ENCODE peak calls at places on chromosomes 6 and 20, in ten cellular contexts. One of them, this sample, is unnamed.
A peak's percentile ranks its signal among the peaks of the same experiment; 100 is the strongest.

GRCh38 chr20:57080796-57081195 is 185.6 kb downstream of the BMP7 start:
- DNase-seq in transverse colon: no peak
- DNase-seq in stomach: no peak
- DNase-seq in H1: no peak
- DNase-seq in esophagus muscularis mucosa: no peak
- DNase-seq in breast epithelium: no peak
- DNase-seq in spleen: no peak
- DNase-seq in HCT116: no peak
- DNase-seq in prostate gland: no peak
- DNase-seq in GM12892: no peak
- DNase-seq in this sample: no peak

GRCh38 chr20:9441948-9442347 is 72.4 kb upstream of the LAMP5 start:
- DNase-seq in prostate gland: no peak
- DNase-seq in breast epithelium: no peak
- DNase-seq in esophagus muscularis mucosa: no peak
- DNase-seq in GM12892: no peak
- DNase-seq in H1: no peak
- DNase-seq in spleen: no peak
- DNase-seq in stomach: no peak
- DNase-seq in HCT116: no peak
- DNase-seq in transverse colon: no peak
- DNase-seq in this sample: no peak

GRCh38 chr6:88513920-88514319 is 347.8 kb upstream of the CNR1 start:
- DNase-seq in esophagus muscularis mucosa: no peak
- DNase-seq in stomach: no peak
- DNase-seq in H1: peak; percentile 8
- DNase-seq in transverse colon: no peak
- DNase-seq in prostate gland: no peak
- DNase-seq in HCT116: no peak
- DNase-seq in GM12892: no peak
- DNase-seq in spleen: no peak
- DNase-seq in breast epithelium: no peak
- DNase-seq in this sample: no peak

GRCh38 chr6:90087103-90087833 is 193.0 kb downstream of the GJA10 start:
- DNase-seq in spleen: no peak
- DNase-seq in breast epithelium: no peak
- DNase-seq in stomach: no peak
- DNase-seq in H1: no peak
- DNase-seq in esophagus muscularis mucosa: no peak
- DNase-seq in HCT116: no peak
- DNase-seq in transverse colon: no peak
- DNase-seq in prostate gland: no peak
- DNase-seq in GM12892: no peak
- DNase-seq in this sample: no peak

GRCh38 chr6:44712353-44713147 is 325.0 kb downstream of the CDC5L start:
- DNase-seq in stomach: no peak
- DNase-seq in GM12892: no peak
- DNase-seq in HCT116: no peak
- DNase-seq in spleen: no peak
- DNase-seq in H1: no peak
- DNase-seq in breast epithelium: no peak
- DNase-seq in transverse colon: no peak
- DNase-seq in prostate gland: no peak
- DNase-seq in esophagus muscularis mucosa: no peak
- DNase-seq in this sample: no peak

GRCh38 chr20:44742304-44743079 is 3.2 kb upstream of the KCNK15 start:
- DNase-seq in H1: no peak
- DNase-seq in GM12892: no peak
- DNase-seq in transverse colon: no peak
- DNase-seq in prostate gland: no peak
- DNase-seq in HCT116: no peak
- DNase-seq in breast epithelium: no peak
- DNase-seq in stomach: no peak
- DNase-seq in spleen: no peak
- DNase-seq in esophagus muscularis mucosa: no peak
- DNase-seq in this sample: no peak

GRCh38 chr20:10109621-10110020 is 74.8 kb downstream of the ANKEF1 start:
- DNase-seq in breast epithelium: no peak
- DNase-seq in esophagus muscularis mucosa: no peak
- DNase-seq in HCT116: no peak
- DNase-seq in H1: no peak
- DNase-seq in spleen: no peak
- DNase-seq in stomach: no peak
- DNase-seq in GM12892: no peak
- DNase-seq in transverse colon: no peak
- DNase-seq in prostate gland: no peak
- DNase-seq in this sample: no peak

GRCh38 chr6:73203098-73203497 is 22.2 kb downstream of the KHDC1L start:
- DNase-seq in HCT116: no peak
- DNase-seq in H1: no peak
- DNase-seq in transverse colon: no peak
- DNase-seq in prostate gland: no peak
- DNase-seq in GM12892: no peak
- DNase-seq in breast epithelium: no peak
- DNase-seq in stomach: no peak
- DNase-seq in esophagus muscularis mucosa: no peak
- DNase-seq in spleen: no peak
- DNase-seq in this sample: no peak

GRCh38 chr6:57021086-57021720 is 25.3 kb upstream of the KIAA1586 start:
- DNase-seq in HCT116: peak; percentile 51
- DNase-seq in spleen: no peak
- DNase-seq in stomach: no peak
- DNase-seq in esophagus muscularis mucosa: no peak
- DNase-seq in prostate gland: no peak
- DNase-seq in H1: no peak
- DNase-seq in transverse colon: no peak
- DNase-seq in GM12892: no peak
- DNase-seq in breast epithelium: no peak
- DNase-seq in this sample: peak; percentile 12

GRCh38 chr20:2871555-2872303 is 1.6 kb upstream of the PTPRA start:
- DNase-seq in esophagus muscularis mucosa: no peak
- DNase-seq in H1: peak; percentile 52
- DNase-seq in stomach: no peak
- DNase-seq in breast epithelium: no peak
- DNase-seq in GM12892: no peak
- DNase-seq in HCT116: no peak
- DNase-seq in spleen: no peak
- DNase-seq in prostate gland: no peak
- DNase-seq in transverse colon: no peak
- DNase-seq in this sample: no peak

GRCh38 chr20:2873010-2873746 is at the start of gene PTPRA:
- DNase-seq in stomach: peak; percentile 93
- DNase-seq in GM12892: peak; percentile 88
- DNase-seq in esophagus muscularis mucosa: peak; percentile 96
- DNase-seq in breast epithelium: peak; percentile 86
- DNase-seq in HCT116: peak; percentile 78
- DNase-seq in transverse colon: peak; percentile 94
- DNase-seq in prostate gland: peak; percentile 91
- DNase-seq in H1: peak; percentile 94
- DNase-seq in spleen: peak; percentile 97
- DNase-seq in this sample: peak; percentile 92

GRCh38 chr20:2871111-2871465 is 2.2 kb upstream of the PTPRA start:
- DNase-seq in spleen: no peak
- DNase-seq in GM12892: no peak
- DNase-seq in H1: no peak
- DNase-seq in prostate gland: no peak
- DNase-seq in stomach: no peak
- DNase-seq in HCT116: no peak
- DNase-seq in breast epithelium: no peak
- DNase-seq in esophagus muscularis mucosa: no peak
- DNase-seq in transverse colon: no peak
- DNase-seq in this sample: no peak

GRCh38 chr20:2873747-2874041 is 413 bp downstream of the PTPRA start:
- DNase-seq in esophagus muscularis mucosa: no peak
- DNase-seq in prostate gland: peak; percentile 25
- DNase-seq in H1: peak; percentile 83
- DNase-seq in HCT116: no peak
- DNase-seq in GM12892: peak; percentile 51
- DNase-seq in transverse colon: peak; percentile 62
- DNase-seq in spleen: peak; percentile 94
- DNase-seq in stomach: peak; percentile 51
- DNase-seq in breast epithelium: no peak
- DNase-seq in this sample: peak; percentile 44

GRCh38 chr20:2872304-2873009 is 824 bp upstream of the PTPRA start:
- DNase-seq in prostate gland: peak; percentile 30
- DNase-seq in esophagus muscularis mucosa: no peak
- DNase-seq in transverse colon: peak; percentile 77
- DNase-seq in spleen: peak; percentile 92
- DNase-seq in GM12892: no peak
- DNase-seq in stomach: peak; percentile 64
- DNase-seq in H1: peak; percentile 86
- DNase-seq in breast epithelium: no peak
- DNase-seq in HCT116: no peak
- DNase-seq in this sample: peak; percentile 55
- TF ChIP-seq POLR2AphosphoS5 in prostate gland: no peak
- TF ChIP-seq POLR2AphosphoS5 in esophagus muscularis mucosa: no peak
- TF ChIP-seq POLR2AphosphoS5 in transverse colon: no peak
- TF ChIP-seq POLR2AphosphoS5 in spleen: no peak
- TF ChIP-seq POLR2AphosphoS5 in GM12892: no peak
- TF ChIP-seq POLR2AphosphoS5 in stomach: no peak
- TF ChIP-seq POLR2AphosphoS5 in H1: no peak
- TF ChIP-seq POLR2AphosphoS5 in breast epithelium: no peak
- TF ChIP-seq POLR2AphosphoS5 in HCT116: no peak
- TF ChIP-seq POLR2AphosphoS5 in this sample: no peak

DNA sequence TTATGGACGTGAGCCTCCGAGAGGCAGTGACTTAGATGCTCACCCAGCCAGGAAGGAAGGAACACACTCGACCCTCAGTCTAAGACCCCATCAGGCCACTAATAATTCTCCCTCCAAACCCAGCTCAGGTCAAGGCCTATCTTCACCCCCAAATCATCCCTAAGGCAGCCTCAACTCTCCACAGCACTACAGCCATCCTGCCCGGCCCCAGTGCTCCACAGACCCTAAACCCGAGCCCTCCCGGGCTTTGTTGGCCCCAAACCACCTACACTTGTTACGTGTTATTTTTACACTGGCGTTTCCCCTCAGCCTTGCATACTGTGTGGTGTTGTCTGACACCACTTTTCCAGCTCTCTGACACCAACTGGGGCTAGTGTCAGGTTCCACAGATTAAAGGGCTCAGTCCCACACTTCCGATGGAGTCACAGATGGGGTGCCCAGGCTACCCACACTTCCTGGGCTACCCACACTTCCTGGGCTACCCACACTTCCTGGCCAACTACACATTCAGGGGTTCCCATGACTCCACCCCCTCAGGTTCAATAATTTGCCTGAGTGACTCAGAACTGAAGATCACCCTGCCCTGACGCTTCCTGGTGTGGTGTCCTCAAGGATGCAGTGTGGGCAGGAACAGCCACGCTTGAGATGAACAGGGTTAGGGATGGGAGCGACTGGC is 25.3 kb downstream of the RBCK1 start:
- DNase-seq in GM12892: peak; percentile 73
- DNase-seq in H1: no peak
- DNase-seq in spleen: no peak
- DNase-seq in HCT116: no peak
- DNase-seq in breast epithelium: no peak
- DNase-seq in stomach: no peak
- DNase-seq in prostate gland: no peak
- DNase-seq in transverse colon: no peak
- DNase-seq in esophagus muscularis mucosa: no peak
- DNase-seq in this sample: peak; percentile 79
- TF ChIP-seq POLR2A in GM12892: peak; percentile 30
- TF ChIP-seq POLR2A in H1: peak; percentile 58
- TF ChIP-seq POLR2A in spleen: no peak
- TF ChIP-seq POLR2A in HCT116: no peak
- TF ChIP-seq POLR2A in breast epithelium: no peak
- TF ChIP-seq POLR2A in stomach: no peak
- TF ChIP-seq POLR2A in prostate gland: no peak
- TF ChIP-seq POLR2A in transverse colon: no peak
- TF ChIP-seq POLR2A in esophagus muscularis mucosa: no peak
- TF ChIP-seq POLR2A in this sample: no peak

DNA sequence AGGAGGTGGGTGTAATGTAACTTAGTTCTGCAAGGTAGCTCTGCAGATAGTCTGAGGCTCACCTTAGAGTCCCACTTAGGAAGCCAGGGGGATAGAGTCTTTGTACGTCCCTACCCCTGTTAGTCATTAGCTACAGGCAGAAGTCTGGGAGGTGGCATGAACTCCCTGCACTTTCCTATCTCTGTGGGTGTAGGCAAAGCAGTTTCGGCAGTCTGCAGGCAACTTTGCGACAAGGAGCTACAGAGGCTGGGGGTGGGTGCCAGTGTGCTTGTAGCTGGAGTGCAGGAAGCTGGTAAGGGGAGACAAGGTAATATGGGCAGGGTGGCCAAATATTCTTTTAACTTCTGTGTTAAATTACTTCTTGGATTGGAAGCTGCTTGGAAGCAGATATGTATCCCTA is 45.7 kb downstream of the NKAIN2 start:
- DNase-seq in GM12892: no peak
- DNase-seq in prostate gland: no peak
- DNase-seq in stomach: no peak
- DNase-seq in spleen: no peak
- DNase-seq in HCT116: no peak
- DNase-seq in esophagus muscularis mucosa: no peak
- DNase-seq in transverse colon: no peak
- DNase-seq in breast epithelium: no peak
- DNase-seq in H1: no peak
- DNase-seq in this sample: no peak
- TF ChIP-seq POLR2AphosphoS5 in GM12892: no peak
- TF ChIP-seq POLR2AphosphoS5 in prostate gland: no peak
- TF ChIP-seq POLR2AphosphoS5 in stomach: no peak
- TF ChIP-seq POLR2AphosphoS5 in spleen: no peak
- TF ChIP-seq POLR2AphosphoS5 in HCT116: no peak
- TF ChIP-seq POLR2AphosphoS5 in esophagus muscularis mucosa: no peak
- TF ChIP-seq POLR2AphosphoS5 in transverse colon: no peak
- TF ChIP-seq POLR2AphosphoS5 in breast epithelium: no peak
- TF ChIP-seq POLR2AphosphoS5 in H1: no peak
- TF ChIP-seq POLR2AphosphoS5 in this sample: no peak

GRCh38 chr6:39208233-39208720 is 21.0 kb downstream of the KCNK5 start:
- DNase-seq in stomach: peak; percentile 56
- DNase-seq in transverse colon: no peak
- DNase-seq in esophagus muscularis mucosa: no peak
- DNase-seq in HCT116: no peak
- DNase-seq in spleen: no peak
- DNase-seq in H1: no peak
- DNase-seq in breast epithelium: no peak
- DNase-seq in prostate gland: no peak
- DNase-seq in GM12892: no peak
- DNase-seq in this sample: no peak

GRCh38 chr6:39209908-39210307 is 19.4 kb downstream of the KCNK5 start:
- DNase-seq in spleen: no peak
- DNase-seq in GM12892: no peak
- DNase-seq in H1: no peak
- DNase-seq in prostate gland: no peak
- DNase-seq in breast epithelium: no peak
- DNase-seq in HCT116: no peak
- DNase-seq in transverse colon: no peak
- DNase-seq in esophagus muscularis mucosa: no peak
- DNase-seq in stomach: no peak
- DNase-seq in this sample: no peak

GRCh38 chr6:39211183-39211582 is 18.1 kb downstream of the KCNK5 start:
- DNase-seq in stomach: no peak
- DNase-seq in GM12892: no peak
- DNase-seq in HCT116: no peak
- DNase-seq in transverse colon: no peak
- DNase-seq in prostate gland: no peak
- DNase-seq in esophagus muscularis mucosa: no peak
- DNase-seq in H1: no peak
- DNase-seq in breast epithelium: no peak
- DNase-seq in spleen: no peak
- DNase-seq in this sample: no peak

GRCh38 chr6:39209360-39209811 is 19.9 kb downstream of the KCNK5 start:
- DNase-seq in stomach: no peak
- DNase-seq in esophagus muscularis mucosa: no peak
- DNase-seq in breast epithelium: no peak
- DNase-seq in HCT116: no peak
- DNase-seq in spleen: no peak
- DNase-seq in transverse colon: no peak
- DNase-seq in prostate gland: no peak
- DNase-seq in GM12892: no peak
- DNase-seq in H1: no peak
- DNase-seq in this sample: no peak

GRCh38 chr6:39210437-39210836 is 18.8 kb downstream of the KCNK5 start:
- DNase-seq in transverse colon: no peak
- DNase-seq in HCT116: no peak
- DNase-seq in breast epithelium: no peak
- DNase-seq in prostate gland: no peak
- DNase-seq in stomach: no peak
- DNase-seq in spleen: no peak
- DNase-seq in GM12892: no peak
- DNase-seq in H1: no peak
- DNase-seq in esophagus muscularis mucosa: no peak
- DNase-seq in this sample: no peak
- TF ChIP-seq POLR2A in transverse colon: no peak
- TF ChIP-seq POLR2A in HCT116: no peak
- TF ChIP-seq POLR2A in breast epithelium: no peak
- TF ChIP-seq POLR2A in prostate gland: no peak
- TF ChIP-seq POLR2A in stomach: no peak
- TF ChIP-seq POLR2A in spleen: no peak
- TF ChIP-seq POLR2A in GM12892: no peak
- TF ChIP-seq POLR2A in H1: no peak
- TF ChIP-seq POLR2A in esophagus muscularis mucosa: no peak
- TF ChIP-seq POLR2A in this sample: no peak

This sample was measured in GM12891.